ENCODE peak calls at places on chromosome 1, in six cellular contexts. T, F, A, R, U and V are unnamed samples.

GRCh38 chr1:181595234-181595633 is 111.9 kb downstream of the CACNA1E start:
- DNase-seq in T (no peak), F (no peak), A (no peak), R (no peak), U (no peak), V (no peak)

GRCh38 chr1:231499148-231499763 is 29.2 kb upstream of the TSNAX start:
- DNase-seq in T (no peak), F (no peak), A (no peak), R (no peak), U (no peak), V (no peak)

GRCh38 chr1:186143521-186143920 is 231.5 kb downstream of the TPR start:
- DNase-seq in T (no peak), F (no peak), A (no peak), R (no peak), U (no peak), V (no peak)

GRCh38 chr1:207404849-207405525 is 49.1 kb upstream of the CR2 start:
- DNase-seq in T (no peak), F (peak), A (peak), R (peak), U (peak), V (no peak)

GRCh38 chr1:40300651-40301050 is 16.4 kb downstream of the COL9A2 start:
- DNase-seq in T (no peak), F (no peak), A (no peak), R (no peak), U (no peak), V (no peak)

GRCh38 chr1:218898921-218899320 is 274.8 kb upstream of the LYPLAL1 start:
- DNase-seq in T (no peak), F (no peak), A (no peak), R (no peak), U (no peak), V (no peak)

GRCh38 chr1:25427696-25428095 is 3.0 kb upstream of the MACO1 start:
- DNase-seq in T (no peak), F (no peak), A (no peak), R (no peak), U (no peak), V (no peak)

GRCh38 chr1:182335771-182336170 is 55.8 kb downstream of the GLUL start:
- DNase-seq in T (no peak), F (no peak), A (no peak), R (no peak), U (no peak), V (no peak)

GRCh38 chr1:117188268-117189108 is 22.2 kb downstream of the VTCN1 start:
- DNase-seq in T (no peak), F (no peak), A (no peak), R (peak), U (no peak), V (no peak)